ENCODE peak calls at places on chromosomes 5 and 9, in six cellular contexts. W is CD4-positive, alpha-beta memory T cell; B is left ventricle myocardium superior; N is tibial nerve; K is CD8-positive, alpha-beta memory T cell; S is stimulated activated CD4-positive, alpha-beta T cell treated with anti-CD3 and anti-CD28 coated beads, Interleukin-15, amount 100 ng/mL, for 24 hours. J is an unnamed sample.
A peak's percentile ranks its signal among the peaks of the same experiment; 100 is the strongest.

GRCh38 chr9:110291921-110292575 is 35.7 kb upstream of the TXN start:
- DNase-seq in W (no peak), B (no peak), N (no peak), K (no peak), S (no peak), J (no peak)

GRCh38 chr5:43286623-43287022 is 26.6 kb downstream of the HMGCS1 start:
- DNase-seq in W (no peak), B (no peak), N (no peak), K (no peak), S (no peak), J (no peak)

GRCh38 chr9:137188086-137188489 is 272 bp downstream of the ANAPC2 start:
- DNase-seq in W (no peak), B (no peak), N (no peak), K (no peak), S (no peak), J (no peak)

GRCh38 chr9:129624168-129624759 is 1.7 kb upstream of the NTMT1 start:
- DNase-seq in W (peak; percentile 62), B (peak; percentile 71), N (peak; percentile 68), K (peak; percentile 77), S (peak; percentile 85), J (no peak)

GRCh38 chr9:113614843-113615648 is 151.5 kb downstream of the RGS3 start:
- DNase-seq in W (no peak), B (peak; percentile 75), N (peak; percentile 68), K (no peak), S (peak; percentile 48), J (peak; percentile 80)

GRCh38 chr5:64869419-64869818 is 100.7 kb downstream of the CWC27 start:
- DNase-seq in W (no peak), B (no peak), N (no peak), K (no peak), S (no peak), J (no peak)

GRCh38 chr5:151363673-151364072 is 16.3 kb upstream of the SLC36A2 start:
- DNase-seq in W (no peak), B (no peak), N (no peak), K (no peak), S (no peak), J (no peak)

GRCh38 chr9:20043461-20043860 is 254.6 kb upstream of the SLC24A2 start:
- DNase-seq in W (peak; percentile 1), B (no peak), N (no peak), K (no peak), S (no peak), J (no peak)

GRCh38 chr5:150208187-150209015 is 18.5 kb downstream of the SLC6A7 start:
- DNase-seq in W (no peak), B (no peak), N (no peak), K (no peak), S (no peak), J (no peak)

GRCh38 chr9:98795970-98796363 is 388 bp downstream of the ANKS6 start:
- DNase-seq in W (no peak), B (peak; percentile 66), N (no peak), K (peak; percentile 50), S (peak; percentile 47), J (no peak)

GRCh38 chr9:34866614-34867013 is 91.5 kb upstream of the PHF24 start:
- DNase-seq in W (no peak), B (no peak), N (no peak), K (no peak), S (no peak), J (no peak)

GRCh38 chr9:16921855-16922254 is 51.4 kb upstream of the BNC2 start:
- DNase-seq in W (no peak), B (no peak), N (no peak), K (no peak), S (no peak), J (no peak)

GRCh38 chr5:3033033-3033755 is 281.7 kb upstream of the IRX2 start:
- DNase-seq in W (no peak), B (no peak), N (no peak), K (no peak), S (no peak), J (no peak)

GRCh38 chr5:111703662-111704061 is 53.3 kb downstream of the NREP start:
- DNase-seq in W (no peak), B (no peak), N (no peak), K (no peak), S (no peak), J (no peak)

GRCh38 chr5:95958308-95959014 is 3.2 kb downstream of the ELL2 start:
- DNase-seq in W (no peak), B (peak; percentile 27), N (no peak), K (no peak), S (peak; percentile 8), J (peak; percentile 55)

GRCh38 chr5:172284275-172284971 is 859 bp upstream of the UBTD2 start:
- DNase-seq in W (no peak), B (no peak), N (peak; percentile 63), K (peak; percentile 48), S (peak; percentile 39), J (no peak)

GRCh38 chr9:105320568-105320967 is 76.1 kb downstream of the SLC44A1 start:
- DNase-seq in W (no peak), B (no peak), N (no peak), K (no peak), S (no peak), J (no peak)

GRCh38 chr5:119340597-119341218 is 15.1 kb upstream of the TNFAIP8 start:
- DNase-seq in W (peak; percentile 77), B (no peak), N (no peak), K (peak; percentile 77), S (peak; percentile 71), J (no peak)

GRCh38 chr5:122561209-122561608 is 213.7 kb upstream of the SNX2 start:
- DNase-seq in W (no peak), B (no peak), N (no peak), K (no peak), S (no peak), J (no peak)

GRCh38 chr5:175464414-175465233 is 13.7 kb upstream of the SFXN1 start:
- DNase-seq in W (peak; percentile 43), B (no peak), N (peak; percentile 71), K (peak; percentile 66), S (peak; percentile 78), J (peak; percentile 60)

GRCh38 chr5:35048910-35049309 is 1.2 kb upstream of the AGXT2 start:
- DNase-seq in W (no peak), B (no peak), N (no peak), K (no peak), S (no peak), J (no peak)

GRCh38 chr5:93452255-93452654 is 128.8 kb downstream of the NR2F1-AS1 start:
- DNase-seq in W (no peak), B (no peak), N (no peak), K (no peak), S (no peak), J (no peak)

GRCh38 chr5:102295534-102296228 is 403 bp downstream of the SLCO4C1 start:
- DNase-seq in W (no peak), B (no peak), N (no peak), K (no peak), S (no peak), J (peak; percentile 59)

GRCh38 chr9:110180386-110180712 is 27.6 kb downstream of the C9orf152 start:
- DNase-seq in W (no peak), B (no peak), N (no peak), K (no peak), S (no peak), J (no peak)

GRCh38 chr5:179166886-179167841 is 107.0 kb downstream of the ZNF354C start:
- DNase-seq in W (peak; percentile 46), B (peak; percentile 77), N (peak; percentile 44), K (no peak), S (peak; percentile 75), J (no peak)

GRCh38 chr9:4700093-4700492 is 20.7 kb downstream of the CDC37L1 start:
- DNase-seq in W (no peak), B (no peak), N (no peak), K (no peak), S (no peak), J (peak; percentile 75)

GRCh38 chr5:94228791-94229190 is 389.6 kb downstream of the KIAA0825 start:
- DNase-seq in W (no peak), B (no peak), N (no peak), K (no peak), S (no peak), J (no peak)

GRCh38 chr5:97163360-97163764 is 19.7 kb downstream of the RIOK2 start:
- DNase-seq in W (peak; percentile 23), B (no peak), N (no peak), K (no peak), S (no peak), J (no peak)

GRCh38 chr5:55159763-55160492 is at the start of gene GPX8:
- DNase-seq in W (peak; percentile 46), B (no peak), N (peak; percentile 40), K (no peak), S (no peak), J (no peak)

GRCh38 chr5:17412760-17413671 is 85.0 kb upstream of the TAF11L2 start:
- DNase-seq in W (no peak), B (no peak), N (no peak), K (no peak), S (no peak), J (no peak)

GRCh38 chr5:2698581-2698980 is 52.9 kb downstream of the IRX2 start:
- DNase-seq in W (no peak), B (no peak), N (no peak), K (no peak), S (no peak), J (no peak)

GRCh38 chr5:76479973-76480667 is 77.0 kb downstream of the IQGAP2 start:
- DNase-seq in W (no peak), B (no peak), N (no peak), K (no peak), S (no peak), J (no peak)

GRCh38 chr9:70753311-70753710 is 338.9 kb upstream of the KLF9 start:
- DNase-seq in W (no peak), B (no peak), N (no peak), K (no peak), S (no peak), J (no peak)

GRCh38 chr9:117076571-117077300 is 338.1 kb downstream of the ASTN2 start:
- DNase-seq in W (no peak), B (no peak), N (no peak), K (no peak), S (no peak), J (no peak)

GRCh38 chr5:144583493-144584154 is 413.0 kb downstream of the KCTD16 start:
- DNase-seq in W (no peak), B (no peak), N (no peak), K (no peak), S (no peak), J (no peak)

GRCh38 chr9:3868466-3868865 is 342.7 kb upstream of the RFX3 start:
- DNase-seq in W (no peak), B (no peak), N (no peak), K (no peak), S (no peak), J (no peak)